ENCODE peak calls at places on chromosome 3, in six cellular contexts. One of them, this sample, is unnamed.

GRCh38 chr3:190519886-190520285 is 6.0 kb downstream of the IL1RAP start:
- DNase-seq in K562: no peak
- DNase-seq in bronchial epithelial cell: peak; percentile 83
- DNase-seq in KBM-7: no peak
- DNase-seq in choroid plexus epithelial cell: no peak
- DNase-seq in AG09319: no peak
- DNase-seq in this sample: no peak

GRCh38 chr3:38039899-38040261 is 872 bp downstream of the DLEC1 start:
- DNase-seq in K562: peak; percentile 54
- DNase-seq in bronchial epithelial cell: peak; percentile 48
- DNase-seq in KBM-7: peak; percentile 83
- DNase-seq in choroid plexus epithelial cell: peak; percentile 48
- DNase-seq in AG09319: no peak
- DNase-seq in this sample: peak; percentile 42

GRCh38 chr3:169865176-169865800 is 4.4 kb downstream of the LRRC31 start:
- DNase-seq in K562: no peak
- DNase-seq in bronchial epithelial cell: no peak
- DNase-seq in KBM-7: peak; percentile 71
- DNase-seq in choroid plexus epithelial cell: no peak
- DNase-seq in AG09319: no peak
- DNase-seq in this sample: no peak

GRCh38 chr3:191352014-191352413 is 21.7 kb upstream of the UTS2B start:
- DNase-seq in K562: no peak
- DNase-seq in bronchial epithelial cell: peak; percentile 62
- DNase-seq in KBM-7: no peak
- DNase-seq in choroid plexus epithelial cell: no peak
- DNase-seq in AG09319: no peak
- DNase-seq in this sample: no peak

GRCh38 chr3:168113848-168114247 is 18.1 kb upstream of the GOLIM4 start:
- DNase-seq in K562: no peak
- DNase-seq in bronchial epithelial cell: no peak
- DNase-seq in KBM-7: no peak
- DNase-seq in choroid plexus epithelial cell: no peak
- DNase-seq in AG09319: no peak
- DNase-seq in this sample: no peak

GRCh38 chr3:105473521-105474223 is 107.0 kb downstream of the ALCAM start:
- DNase-seq in K562: no peak
- DNase-seq in bronchial epithelial cell: peak; percentile 59
- DNase-seq in KBM-7: peak; percentile 24
- DNase-seq in choroid plexus epithelial cell: peak; percentile 91
- DNase-seq in AG09319: peak; percentile 24
- DNase-seq in this sample: peak; percentile 86

GRCh38 chr3:120673116-120673515 is 8.9 kb downstream of the HGD start:
- DNase-seq in K562: no peak
- DNase-seq in bronchial epithelial cell: no peak
- DNase-seq in KBM-7: no peak
- DNase-seq in choroid plexus epithelial cell: no peak
- DNase-seq in AG09319: no peak
- DNase-seq in this sample: no peak

GRCh38 chr3:50205719-50206276 is 727 bp downstream of the SLC38A3 start:
- DNase-seq in K562: peak; percentile 40
- DNase-seq in bronchial epithelial cell: peak; percentile 22
- DNase-seq in KBM-7: peak; percentile 54
- DNase-seq in choroid plexus epithelial cell: peak; percentile 24
- DNase-seq in AG09319: no peak
- DNase-seq in this sample: no peak

GRCh38 chr3:194344012-194344411 is 7.1 kb downstream of the CPN2 start:
- DNase-seq in K562: peak; percentile 84
- DNase-seq in bronchial epithelial cell: peak; percentile 55
- DNase-seq in KBM-7: peak; percentile 77
- DNase-seq in choroid plexus epithelial cell: peak; percentile 73
- DNase-seq in AG09319: no peak
- DNase-seq in this sample: peak; percentile 58

GRCh38 chr3:11323827-11324226 is 51.6 kb downstream of the ATG7 start:
- DNase-seq in K562: no peak
- DNase-seq in bronchial epithelial cell: no peak
- DNase-seq in KBM-7: no peak
- DNase-seq in choroid plexus epithelial cell: no peak
- DNase-seq in AG09319: no peak
- DNase-seq in this sample: peak; percentile 44

GRCh38 chr3:53045784-53046170 is at the start of gene SFMBT1:
- DNase-seq in K562: peak; percentile 89
- DNase-seq in bronchial epithelial cell: peak; percentile 18
- DNase-seq in KBM-7: peak; percentile 68
- DNase-seq in choroid plexus epithelial cell: peak; percentile 60
- DNase-seq in AG09319: peak; percentile 18
- DNase-seq in this sample: peak; percentile 49

GRCh38 chr3:42683875-42684593 is 1.3 kb upstream of the KLHL40 start:
- DNase-seq in K562: peak; percentile 98
- DNase-seq in bronchial epithelial cell: peak; percentile 95
- DNase-seq in KBM-7: no peak
- DNase-seq in choroid plexus epithelial cell: peak; percentile 90
- DNase-seq in AG09319: peak; percentile 71
- DNase-seq in this sample: peak; percentile 97

GRCh38 chr3:20462226-20462625 is 276.2 kb upstream of the SGO1 start:
- DNase-seq in K562: no peak
- DNase-seq in bronchial epithelial cell: no peak
- DNase-seq in KBM-7: no peak
- DNase-seq in choroid plexus epithelial cell: no peak
- DNase-seq in AG09319: no peak
- DNase-seq in this sample: no peak

GRCh38 chr3:27293954-27294353 is 75.2 kb downstream of the NEK10 start:
- DNase-seq in K562: no peak
- DNase-seq in bronchial epithelial cell: peak; percentile 41
- DNase-seq in KBM-7: no peak
- DNase-seq in choroid plexus epithelial cell: peak; percentile 32
- DNase-seq in AG09319: no peak
- DNase-seq in this sample: peak; percentile 49

GRCh38 chr3:127162947-127163645 is 29.8 kb upstream of the PRR23E start:
- DNase-seq in K562: peak; percentile 30
- DNase-seq in bronchial epithelial cell: no peak
- DNase-seq in KBM-7: peak; percentile 16
- DNase-seq in choroid plexus epithelial cell: no peak
- DNase-seq in AG09319: no peak
- DNase-seq in this sample: no peak

GRCh38 chr3:72270072-72270611 is 485.2 kb upstream of the PROK2 start:
- DNase-seq in K562: peak; percentile 80
- DNase-seq in bronchial epithelial cell: peak; percentile 69
- DNase-seq in KBM-7: peak; percentile 86
- DNase-seq in choroid plexus epithelial cell: peak; percentile 98
- DNase-seq in AG09319: peak; percentile 82
- DNase-seq in this sample: peak; percentile 96

GRCh38 chr3:124318014-124318413 is 326.1 kb upstream of the ROPN1 start:
- DNase-seq in K562: no peak
- DNase-seq in bronchial epithelial cell: no peak
- DNase-seq in KBM-7: no peak
- DNase-seq in choroid plexus epithelial cell: no peak
- DNase-seq in AG09319: no peak
- DNase-seq in this sample: no peak

GRCh38 chr3:29176501-29176900 is 104.4 kb upstream of the RBMS3 start:
- DNase-seq in K562: no peak
- DNase-seq in bronchial epithelial cell: no peak
- DNase-seq in KBM-7: no peak
- DNase-seq in choroid plexus epithelial cell: no peak
- DNase-seq in AG09319: no peak
- DNase-seq in this sample: no peak

GRCh38 chr3:137768021-137768360 is 3.9 kb downstream of the SOX14 start:
- DNase-seq in K562: no peak
- DNase-seq in bronchial epithelial cell: no peak
- DNase-seq in KBM-7: no peak
- DNase-seq in choroid plexus epithelial cell: no peak
- DNase-seq in AG09319: no peak
- DNase-seq in this sample: no peak

GRCh38 chr3:162376761-162377160 is 880.2 kb downstream of the OTOL1 start:
- DNase-seq in K562: no peak
- DNase-seq in bronchial epithelial cell: no peak
- DNase-seq in KBM-7: no peak
- DNase-seq in choroid plexus epithelial cell: no peak
- DNase-seq in AG09319: no peak
- DNase-seq in this sample: no peak

GRCh38 chr3:112755845-112756671 is 90.6 kb downstream of the CD200R1L start:
- DNase-seq in K562: no peak
- DNase-seq in bronchial epithelial cell: no peak
- DNase-seq in KBM-7: peak; percentile 65
- DNase-seq in choroid plexus epithelial cell: no peak
- DNase-seq in AG09319: no peak
- DNase-seq in this sample: no peak

GRCh38 chr3:143654906-143655305 is 193.4 kb downstream of the SLC9A9 start:
- DNase-seq in K562: no peak
- DNase-seq in bronchial epithelial cell: peak; percentile 79
- DNase-seq in KBM-7: no peak
- DNase-seq in choroid plexus epithelial cell: peak; percentile 37
- DNase-seq in AG09319: no peak
- DNase-seq in this sample: no peak

GRCh38 chr3:119658994-119659393 is 1.4 kb downstream of the POPDC2 start:
- DNase-seq in K562: no peak
- DNase-seq in bronchial epithelial cell: no peak
- DNase-seq in KBM-7: no peak
- DNase-seq in choroid plexus epithelial cell: no peak
- DNase-seq in AG09319: no peak
- DNase-seq in this sample: no peak

GRCh38 chr3:14902719-14903118 is 44.7 kb upstream of the NR2C2 start:
- DNase-seq in K562: no peak
- DNase-seq in bronchial epithelial cell: no peak
- DNase-seq in KBM-7: no peak
- DNase-seq in choroid plexus epithelial cell: no peak
- DNase-seq in AG09319: no peak
- DNase-seq in this sample: no peak

GRCh38 chr3:59908280-59908679 is 858.5 kb upstream of the CFAP20DC start:
- DNase-seq in K562: no peak
- DNase-seq in bronchial epithelial cell: no peak
- DNase-seq in KBM-7: no peak
- DNase-seq in choroid plexus epithelial cell: no peak
- DNase-seq in AG09319: no peak
- DNase-seq in this sample: no peak

GRCh38 chr3:112500621-112501020 is 1.3 kb upstream of the BTLA start:
- DNase-seq in K562: no peak
- DNase-seq in bronchial epithelial cell: no peak
- DNase-seq in KBM-7: no peak
- DNase-seq in choroid plexus epithelial cell: no peak
- DNase-seq in AG09319: no peak
- DNase-seq in this sample: no peak

GRCh38 chr3:115397433-115397832 is 225.9 kb upstream of the GAP43 start:
- DNase-seq in K562: no peak
- DNase-seq in bronchial epithelial cell: no peak
- DNase-seq in KBM-7: no peak
- DNase-seq in choroid plexus epithelial cell: peak; percentile 45
- DNase-seq in AG09319: no peak
- DNase-seq in this sample: peak; percentile 76

GRCh38 chr3:29346828-29347227 is 66.0 kb downstream of the RBMS3 start:
- DNase-seq in K562: no peak
- DNase-seq in bronchial epithelial cell: no peak
- DNase-seq in KBM-7: no peak
- DNase-seq in choroid plexus epithelial cell: peak; percentile 54
- DNase-seq in AG09319: peak; percentile 75
- DNase-seq in this sample: peak; percentile 59

GRCh38 chr3:131360191-131360590 is 21.4 kb upstream of the NUDT16 start:
- DNase-seq in K562: no peak
- DNase-seq in bronchial epithelial cell: no peak
- DNase-seq in KBM-7: no peak
- DNase-seq in choroid plexus epithelial cell: no peak
- DNase-seq in AG09319: no peak
- DNase-seq in this sample: no peak

GRCh38 chr3:9168230-9168629 is 81.2 kb downstream of the SRGAP3 start:
- DNase-seq in K562: no peak
- DNase-seq in bronchial epithelial cell: peak; percentile 72
- DNase-seq in KBM-7: no peak
- DNase-seq in choroid plexus epithelial cell: no peak
- DNase-seq in AG09319: no peak
- DNase-seq in this sample: no peak

GRCh38 chr3:116148881-116149530 is 296.3 kb downstream of the LSAMP start:
- DNase-seq in K562: no peak
- DNase-seq in bronchial epithelial cell: peak; percentile 15
- DNase-seq in KBM-7: no peak
- DNase-seq in choroid plexus epithelial cell: no peak
- DNase-seq in AG09319: no peak
- DNase-seq in this sample: peak; percentile 63

GRCh38 chr3:52124126-52124525 is 30.1 kb downstream of the POC1A start:
- DNase-seq in K562: no peak
- DNase-seq in bronchial epithelial cell: no peak
- DNase-seq in KBM-7: no peak
- DNase-seq in choroid plexus epithelial cell: no peak
- DNase-seq in AG09319: no peak
- DNase-seq in this sample: no peak

GRCh38 chr3:15797600-15798303 is at the start of gene ANKRD28:
- DNase-seq in K562: peak; percentile 59
- DNase-seq in bronchial epithelial cell: peak; percentile 89
- DNase-seq in KBM-7: peak; percentile 90
- DNase-seq in choroid plexus epithelial cell: peak; percentile 98
- DNase-seq in AG09319: peak; percentile 90
- DNase-seq in this sample: peak; percentile 98